ENCODE peak calls at places on chromosomes 5 and 9, in four cellular contexts. T, G, B and F are unnamed samples.

GRCh38 chr9:84404095-84404686 is 63.6 kb upstream of the SLC28A3 start:
- DNase-seq in T (no peak), G (no peak), B (no peak), F (no peak)

GRCh38 chr9:99266136-99267023 is 44.3 kb downstream of the SEC61B start:
- DNase-seq in B (peak), T (peak), G (peak), F (peak)

GRCh38 chr5:131581710-131582109 is 53.3 kb downstream of the RAPGEF6 start:
- DNase-seq in T (no peak), G (no peak), B (no peak), F (no peak)

GRCh38 chr5:97182571-97183099 is 412 bp downstream of the RIOK2 start:
- DNase-seq in B (no peak), T (no peak), G (no peak), F (no peak)

GRCh38 chr9:112408819-112409218 is 28.9 kb downstream of the HSDL2 start:
- DNase-seq in T (no peak), B (no peak), G (no peak), F (no peak)

GRCh38 chr9:81661339-81661738 is 28.0 kb downstream of the TLE1 start:
- DNase-seq in T (no peak), B (no peak), G (no peak), F (no peak)

GRCh38 chr5:149439899-149440655 is 61.0 kb upstream of the IL17B start:
- DNase-seq in B (peak), T (no peak), G (no peak), F (no peak)

GRCh38 chr9:108017671-108018070 is 528.1 kb upstream of the KLF4 start:
- DNase-seq in T (no peak), B (no peak), G (no peak), F (no peak)

GRCh38 chr5:171651102-171651501 is 134.5 kb upstream of the SMIM23 start:
- DNase-seq in G (no peak), B (no peak), T (no peak), F (no peak)

GRCh38 chr9:133103987-133104505 is 17.0 kb downstream of the RALGDS start:
- DNase-seq in T (no peak), B (no peak), G (no peak), F (no peak)

GRCh38 chr5:30040483-30041116 is 1152.9 kb upstream of the CDH6 start:
- DNase-seq in G (no peak), B (peak), T (no peak), F (no peak)

GRCh38 chr5:149011084-149011483 is 51.8 kb downstream of the SH3TC2 start:
- DNase-seq in B (no peak), T (no peak), G (no peak), F (no peak)

GRCh38 chr9:37953775-37954437 is 50.0 kb upstream of the SLC25A51 start:
- DNase-seq in G (no peak), B (no peak), T (peak), F (peak)

GRCh38 chr5:120103498-120103897 is 360.6 kb upstream of the PRR16 start:
- DNase-seq in T (no peak), B (no peak), G (no peak), F (no peak)

GRCh38 chr9:6566409-6567139 is 79.0 kb downstream of the GLDC start:
- DNase-seq in B (no peak), G (no peak), T (no peak), F (no peak)

GRCh38 chr5:40904205-40904993 is 4.9 kb upstream of the C7 start:
- DNase-seq in B (peak), G (peak), T (peak), F (peak)

GRCh38 chr9:77989909-77990308 is 41.7 kb downstream of the GNAQ start:
- DNase-seq in B (no peak), G (no peak), T (no peak), F (no peak)

GRCh38 chr5:141908796-141909195 is 14.9 kb upstream of the DELE1 start:
- DNase-seq in G (no peak), B (no peak), T (no peak), F (no peak)

GRCh38 chr9:14320272-14321245 is 6.6 kb upstream of the NFIB start:
- DNase-seq in G (peak), B (no peak), T (no peak), F (peak)

GRCh38 chr5:112419050-112419595 is at the start of gene EPB41L4A:
- DNase-seq in B (no peak), G (peak), T (peak), F (peak)

GRCh38 chr5:95283761-95284511 is 958 bp downstream of the MCTP1 start:
- DNase-seq in B (no peak), T (no peak), G (no peak), F (peak)

GRCh38 chr9:122122903-122123632 is 30.0 kb upstream of the TTLL11 start:
- DNase-seq in B (no peak), T (peak), G (peak), F (peak)

GRCh38 chr5:66713998-66714397 is 117.8 kb downstream of the MAST4 start:
- DNase-seq in T (no peak), G (no peak), B (no peak), F (no peak)

GRCh38 chr5:1800470-1801060 is 642 bp upstream of the NDUFS6 start:
- DNase-seq in B (no peak), T (no peak), G (no peak), F (no peak)

GRCh38 chr5:116437922-116438578 is 136.6 kb downstream of the SEMA6A start:
- DNase-seq in T (no peak), B (no peak), G (no peak), F (no peak)

GRCh38 chr9:133701321-133701980 is 36.7 kb downstream of the SARDH start:
- DNase-seq in G (no peak), B (no peak), T (no peak), F (peak)

GRCh38 chr5:31984691-31985090 is 189.4 kb downstream of the GOLPH3 start:
- DNase-seq in T (no peak), B (no peak), G (no peak), F (no peak)

GRCh38 chr9:36426945-36427344 is 26.9 kb upstream of the RNF38 start:
- DNase-seq in B (no peak), T (no peak), G (no peak), F (no peak)

GRCh38 chr9:78023003-78023741 is 8.4 kb downstream of the GNAQ start:
- DNase-seq in B (no peak), G (no peak), T (no peak), F (no peak)

GRCh38 chr5:125058185-125058826 is 311.9 kb upstream of the ZNF608 start:
- DNase-seq in G (no peak), T (no peak), B (no peak), F (no peak)

GRCh38 chr5:74016373-74016772 is 390.4 kb downstream of the ARHGEF28 start:
- DNase-seq in B (no peak), G (no peak), T (no peak), F (no peak)

GRCh38 chr9:92501671-92502393 is 19.5 kb upstream of the ASPN start:
- DNase-seq in T (no peak), G (peak), B (peak), F (peak)

GRCh38 chr9:71626395-71626794 is 141.9 kb downstream of the CEMIP2 start:
- DNase-seq in G (no peak), T (no peak), B (no peak), F (no peak)

GRCh38 chr5:31407921-31408714 is 123.8 kb downstream of the DROSHA start:
- DNase-seq in B (no peak), G (no peak), T (no peak), F (no peak)

DNA sequence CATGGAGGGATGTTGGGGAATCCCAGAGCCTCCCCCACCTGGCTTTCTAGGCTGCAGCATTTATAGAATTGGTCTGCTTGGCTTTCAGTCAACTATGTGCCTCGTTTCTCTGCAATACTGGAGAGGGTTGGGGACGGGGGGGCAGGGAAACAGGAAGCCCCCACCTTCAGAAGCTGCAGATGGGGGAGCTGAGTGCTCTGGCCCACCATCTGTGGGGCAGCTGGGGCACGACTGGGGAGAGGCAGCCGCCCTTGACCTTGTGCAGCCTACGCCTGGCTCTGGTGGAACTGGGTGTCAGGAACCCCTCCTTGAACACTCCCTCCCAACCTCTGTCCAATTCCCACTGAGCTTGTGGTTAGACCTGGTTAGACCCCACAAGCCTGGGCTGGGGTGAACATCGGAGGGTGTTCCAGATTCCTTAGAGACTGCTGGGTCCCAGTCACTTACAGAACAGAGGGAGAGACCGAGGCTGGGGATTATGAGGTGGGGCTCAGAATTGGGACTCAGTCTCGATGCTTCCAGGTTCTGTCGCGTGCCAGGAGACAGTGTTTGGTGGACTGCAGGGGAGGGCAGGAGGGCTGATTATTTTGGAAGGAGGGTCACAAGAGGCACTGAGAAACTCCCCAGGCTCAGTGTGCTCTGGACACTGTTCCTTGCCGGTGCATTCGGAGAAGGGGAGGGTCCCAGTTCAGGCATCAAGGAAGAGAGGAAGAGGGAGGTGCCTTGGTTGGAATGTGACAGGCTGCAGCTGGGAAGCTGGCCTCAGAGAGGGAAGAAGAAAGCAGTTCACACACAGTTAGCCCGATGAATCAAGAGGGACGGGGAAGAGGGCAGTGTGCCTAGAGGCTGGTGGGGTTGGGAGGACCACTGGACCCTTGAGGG is 25.6 kb downstream of the COL27A1 start:
- DNase-seq in B (no peak), G (peak), T (peak), F (peak)
- H3K27ac ChIP-seq in B (no peak), G (peak), T (peak), F (peak)

GRCh38 chr5:14407746-14408175 is 173.8 kb upstream of the OTULINL start:
- DNase-seq in T (peak), G (no peak), B (no peak), F (no peak)

GRCh38 chr5:14406554-14406849 is 175.1 kb upstream of the OTULINL start:
- DNase-seq in B (no peak), T (peak), G (no peak), F (no peak)

GRCh38 chr5:14405267-14405666 is 176.3 kb upstream of the OTULINL start:
- DNase-seq in T (no peak), B (no peak), G (no peak), F (no peak)

GRCh38 chr5:14407051-14407450 is 174.5 kb upstream of the OTULINL start:
- DNase-seq in G (no peak), B (no peak), T (no peak), F (no peak)

GRCh38 chr5:14405706-14406553 is 175.7 kb upstream of the OTULINL start:
- DNase-seq in B (no peak), G (no peak), T (no peak), F (no peak)
- H3K27ac ChIP-seq in B (no peak), G (peak), T (no peak), F (no peak)

GRCh38 chr5:35926389-35927051 is 11.9 kb downstream of the CAPSL start:
- DNase-seq in B (peak), T (peak), G (no peak), F (no peak)
- H3K27ac ChIP-seq in B (no peak), T (no peak), G (no peak), F (no peak)

DNA sequence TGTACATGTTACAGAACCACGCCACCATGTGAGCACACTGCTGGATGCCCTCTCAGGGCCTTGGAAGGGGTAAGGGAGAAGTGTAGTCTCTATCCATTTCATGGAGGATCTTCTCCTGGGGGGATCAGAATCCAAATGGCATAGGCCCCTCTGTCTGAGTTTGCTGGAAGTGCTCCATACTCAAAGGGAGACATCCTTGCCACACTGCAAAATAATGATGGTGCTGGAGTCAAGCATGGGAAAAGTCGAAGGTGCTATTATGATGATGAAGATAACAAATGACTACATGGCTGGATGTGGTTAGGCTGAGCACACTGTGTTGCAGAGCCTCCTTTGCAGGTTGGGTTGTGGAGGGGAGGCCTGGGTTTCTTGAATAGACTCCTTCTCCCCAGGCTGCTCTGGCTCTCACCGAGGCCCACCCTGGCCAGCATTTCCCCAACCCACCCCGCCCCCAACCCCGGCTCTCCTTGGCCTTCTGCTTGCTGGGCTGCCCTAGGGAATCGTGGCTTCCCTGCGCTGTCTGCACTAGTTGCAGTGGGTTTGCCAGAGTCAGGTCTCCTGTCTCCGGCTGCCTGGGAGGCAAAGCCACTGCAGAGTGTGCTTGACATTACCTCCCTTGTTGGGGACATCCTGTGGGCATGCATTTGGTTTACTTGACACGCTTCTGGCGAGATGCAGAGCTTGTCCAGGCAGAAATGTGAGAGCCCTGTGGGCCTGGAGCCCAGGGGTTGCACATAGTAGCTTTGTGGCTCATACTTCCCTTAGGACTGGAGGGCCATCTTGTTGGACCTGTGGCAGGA is 3.0 kb downstream of the MVB12B start:
- DNase-seq in G (no peak), T (no peak), B (no peak), F (no peak)
- H3K27ac ChIP-seq in G (peak), T (no peak), B (no peak), F (no peak)

GRCh38 chr5:35101016-35101415 is 53.3 kb upstream of the AGXT2 start:
- DNase-seq in G (no peak), B (no peak), T (no peak), F (no peak)
- H3K27ac ChIP-seq in G (no peak), B (no peak), T (no peak), F (no peak)

GRCh38 chr9:1941989-1942388 is 73.2 kb upstream of the SMARCA2 start:
- DNase-seq in T (no peak), B (no peak), G (no peak), F (no peak)

GRCh38 chr9:1938675-1939170 is 76.4 kb upstream of the SMARCA2 start:
- DNase-seq in T (no peak), B (no peak), G (no peak), F (no peak)

GRCh38 chr9:1938135-1938534 is 77.0 kb upstream of the SMARCA2 start:
- DNase-seq in T (no peak), G (no peak), B (no peak), F (no peak)

GRCh38 chr9:1939926-1940368 is 75.2 kb upstream of the SMARCA2 start:
- DNase-seq in B (no peak), T (no peak), G (no peak), F (no peak)

DNA sequence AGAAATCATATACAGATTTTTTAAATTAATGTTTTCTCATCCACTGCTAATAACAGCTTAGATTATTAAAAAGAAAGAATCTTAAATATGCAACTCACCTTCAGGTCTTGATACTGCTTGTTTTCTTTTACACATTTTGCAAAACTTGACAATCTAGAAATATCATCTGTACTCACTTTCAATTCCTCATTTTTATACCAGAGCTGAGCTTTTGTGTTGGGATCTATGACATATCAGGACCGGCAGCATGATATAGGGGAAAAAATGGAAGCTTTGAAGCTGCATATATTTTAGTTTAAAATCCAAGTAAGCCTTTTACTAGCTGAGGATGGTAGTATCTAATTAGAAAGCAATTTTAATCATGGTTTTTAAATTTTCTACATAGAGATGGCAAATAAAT is 75.7 kb upstream of the SMARCA2 start:
- DNase-seq in G (no peak), B (no peak), T (no peak), F (no peak)
- H3K27ac ChIP-seq in G (no peak), B (no peak), T (no peak), F (no peak)

GRCh38 chr9:115036691-115037090 is 81.3 kb downstream of the TNC start:
- DNase-seq in T (no peak), G (no peak), B (no peak), F (no peak)
- H3K27ac ChIP-seq in T (no peak), G (no peak), B (no peak), F (no peak)

GRCh38 chr9:125904155-125904841 is 157.1 kb downstream of the PBX3 start:
- DNase-seq in T (no peak), B (no peak), G (no peak), F (no peak)
- H3K27ac ChIP-seq in T (no peak), B (no peak), G (no peak), F (no peak)

DNA sequence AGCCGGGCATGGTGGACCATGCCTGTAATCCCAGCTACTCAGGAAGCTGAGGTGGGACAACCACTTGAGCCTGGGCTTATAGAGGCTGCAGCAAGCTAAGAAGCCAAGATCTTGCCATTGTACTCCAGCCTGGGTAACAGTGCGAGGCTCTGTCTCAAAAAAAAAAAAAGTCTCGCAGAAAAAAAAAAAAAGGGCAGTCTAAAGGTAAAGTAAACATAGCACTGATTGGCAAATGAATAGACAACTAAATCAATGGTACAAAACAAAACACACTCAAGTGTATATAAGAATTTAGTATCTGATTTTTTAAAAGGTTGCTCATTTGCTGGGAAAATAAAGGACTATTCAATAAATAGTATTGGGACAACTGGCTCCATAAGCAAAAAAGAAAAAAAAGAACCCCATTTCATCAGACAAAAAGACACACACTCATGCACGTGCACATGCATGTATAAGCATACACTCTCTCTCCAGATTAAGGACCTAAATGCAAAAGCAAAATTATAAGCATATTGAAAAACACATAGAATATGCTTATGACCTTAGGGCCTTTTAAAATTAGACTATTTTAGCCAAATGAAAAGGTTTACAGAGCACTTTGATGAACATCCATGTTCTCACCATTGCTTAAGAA is 5.7 kb downstream of the IL6ST start:
- DNase-seq in T (no peak), B (no peak), G (no peak), F (no peak)
- H3K27ac ChIP-seq in T (no peak), B (no peak), G (no peak), F (no peak)

DNA sequence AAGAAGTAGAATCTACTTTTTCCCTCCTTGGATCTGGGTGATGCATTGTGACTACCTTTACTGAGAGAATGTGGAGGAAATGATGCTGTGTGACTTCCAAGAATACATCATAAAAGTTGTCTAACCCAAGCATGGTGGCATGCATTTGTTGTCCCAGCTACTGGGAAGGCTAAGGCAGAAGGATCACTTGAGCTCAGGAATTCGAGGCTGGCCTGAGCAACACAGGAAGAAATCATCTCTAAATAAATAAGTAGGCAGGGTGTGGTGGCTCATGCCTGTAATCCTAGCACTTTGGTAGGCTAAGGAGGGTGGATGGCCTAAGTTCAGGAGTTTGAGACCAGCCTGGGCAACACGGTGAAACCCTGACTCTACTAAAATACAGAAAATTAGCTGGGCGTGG is 143.2 kb upstream of the VLDLR start:
- DNase-seq in T (no peak), G (no peak), B (no peak), F (no peak)
- H3K27ac ChIP-seq in T (no peak), G (no peak), B (no peak), F (no peak)